ENCODE peak calls at places on chromosomes 12 and 14, in nine cellular contexts. S is transverse colon, J is H9, V is IMR-90, Z is OCI-LY7, T is right lobe of liver, W is upper lobe of right lung, G is K562, N is cardiac muscle cell. L is an unnamed sample. For H3K4me1 and H3K9me3, the result is how much of the 10 kb centered on the place peaks cover.

GRCh38 chr12:81439344-81439743 is 319.8 kb downstream of the PPFIA2 start:
- DNase-seq in J (no peak), S (no peak), T (no peak), V (no peak), W (no peak), N (no peak), Z (no peak), G (no peak), L (no peak)

GRCh38 chr12:12582895-12583303 is 20.2 kb upstream of the DUSP16 start:
- DNase-seq in S (no peak), J (no peak), Z (no peak), T (no peak), G (no peak), V (peak), W (no peak), N (peak), L (no peak)

GRCh38 chr12:101608301-101609133 is 13.7 kb downstream of the MYBPC1 start:
- DNase-seq in T (no peak), N (no peak), J (no peak), S (peak), W (peak), V (no peak), G (no peak), Z (no peak), L (peak)

GRCh38 chr12:95460105-95460504 is 13.8 kb upstream of the METAP2 start:
- DNase-seq in Z (no peak), W (no peak), G (no peak), N (no peak), T (no peak), V (no peak), S (no peak), J (no peak), L (no peak)

GRCh38 chr12:7351177-7351576 is 47.3 kb downstream of the ACSM4 start:
- DNase-seq in T (no peak), G (no peak), V (no peak), J (no peak), Z (no peak), N (no peak), W (no peak), S (no peak), L (no peak)

GRCh38 chr12:111034148-111034910 is 114.0 kb upstream of the MYL2 start:
- DNase-seq in V (no peak), Z (no peak), W (no peak), S (no peak), N (no peak), T (no peak), G (no peak), J (peak), L (no peak)

GRCh38 chr12:40963761-40964160 is 224.4 kb upstream of the PDZRN4 start:
- DNase-seq in Z (no peak), N (no peak), G (no peak), S (no peak), T (no peak), V (no peak), W (no peak), J (no peak), L (no peak)

GRCh38 chr12:109962388-109962787 is 33.8 kb downstream of the GIT2 start:
- DNase-seq in J (peak), V (no peak), G (no peak), W (no peak), T (no peak), Z (no peak), S (no peak), N (no peak), L (no peak)

GRCh38 chr14:81633496-81633895 is 99.8 kb upstream of the SEL1L start:
- DNase-seq in S (no peak), T (no peak), G (no peak), N (no peak), Z (no peak), J (no peak), W (no peak), V (no peak), L (no peak)

GRCh38 chr14:57962293-57962996 is 96.6 kb upstream of the SLC35F4 start:
- DNase-seq in J (peak), Z (no peak), G (no peak), N (no peak), S (no peak), T (no peak), V (no peak), W (no peak), L (no peak)

GRCh38 chr12:118537481-118537917 is 161.1 kb downstream of the SUDS3 start:
- DNase-seq in S (peak), T (no peak), W (no peak), Z (no peak), J (peak), N (no peak), V (no peak), G (no peak), L (no peak)

GRCh38 chr12:27143676-27144075 is 61.3 kb upstream of the C12orf71 start:
- DNase-seq in T (no peak), S (no peak), W (no peak), G (no peak), Z (no peak), N (peak), V (no peak), J (no peak), L (no peak)

GRCh38 chr12:96194901-96195844 is 998 bp downstream of the ELK3 start:
- DNase-seq in Z (peak), V (peak), N (peak), J (peak), G (peak), S (peak), W (peak), T (no peak), L (no peak)

GRCh38 chr14:61444215-61444768 is 122.9 kb downstream of the PRKCH start:
- DNase-seq in Z (no peak), J (no peak), N (no peak), V (no peak), G (no peak), T (no peak), S (peak), W (no peak), L (peak)

GRCh38 chr14:100017578-100017977 is 47.6 kb upstream of the EVL start:
- DNase-seq in T (no peak), G (no peak), V (peak), Z (no peak), W (no peak), S (no peak), N (peak), J (no peak), L (no peak)

GRCh38 chr12:14394317-14395058 is 29.0 kb downstream of the ATF7IP start:
- DNase-seq in G (peak), W (no peak), V (peak), T (no peak), Z (peak), N (peak), J (no peak), S (no peak), L (no peak)

GRCh38 chr14:95265106-95266094 is 54.3 kb downstream of the CLMN start:
- DNase-seq in T (no peak), G (no peak), S (peak), J (peak), N (peak), V (peak), Z (peak), W (no peak), L (no peak)

GRCh38 chr12:852864-853263 is 96.6 kb downstream of the RAD52 start:
- DNase-seq in J (no peak), V (no peak), W (no peak), G (no peak), T (no peak), Z (no peak), N (no peak), S (no peak), L (no peak)

GRCh38 chr12:128269108-128269713 is 2.2 kb downstream of the TMEM132C start:
- DNase-seq in G (no peak), N (no peak), V (no peak), Z (no peak), S (no peak), J (no peak), T (no peak), W (no peak), L (no peak)

GRCh38 chr12:29317556-29318363 is 63.2 kb downstream of the ERGIC2 start:
- DNase-seq in N (peak), V (peak), Z (peak), W (no peak), J (peak), S (peak), G (peak), T (no peak), L (no peak)

GRCh38 chr14:91413547-91414474 is 3.8 kb downstream of the CCDC88C start:
- DNase-seq in S (peak), T (no peak), V (no peak), W (peak), J (peak), Z (peak), G (no peak), N (no peak), L (peak)

GRCh38 chr12:32854716-32855115 is 41.9 kb downstream of the PKP2 start:
- DNase-seq in W (no peak), J (no peak), N (no peak), Z (no peak), T (no peak), V (no peak), S (no peak), G (no peak), L (no peak)

GRCh38 chr12:19794116-19794515 is 354.8 kb downstream of the AEBP2 start:
- DNase-seq in G (no peak), W (no peak), Z (no peak), V (no peak), S (no peak), N (no peak), T (no peak), J (no peak), L (no peak)

GRCh38 chr12:20270557-20270956 is 97.8 kb upstream of the PDE3A start:
- DNase-seq in V (no peak), J (no peak), N (no peak), G (no peak), W (no peak), S (no peak), T (no peak), Z (no peak), L (no peak)

GRCh38 chr14:74324945-74325361 is 22.2 kb upstream of the ABCD4 start:
- DNase-seq in W (no peak), S (no peak), N (peak), G (peak), T (no peak), Z (peak), J (peak), V (peak), L (no peak)

GRCh38 chr14:25400607-25401206 is 350.8 kb upstream of the STXBP6 start:
- DNase-seq in T (no peak), G (peak), S (peak), N (peak), Z (peak), W (no peak), J (peak), V (peak), L (no peak)

GRCh38 chr12:119959435-119959834 is 29.6 kb upstream of the BICDL1 start:
- DNase-seq in S (no peak), N (no peak), G (no peak), T (no peak), J (no peak), W (no peak), Z (no peak), V (no peak), L (no peak)

GRCh38 chr12:116372815-116373214 is 95.3 kb upstream of the MED13L start:
- DNase-seq in G (no peak), Z (no peak), S (no peak), J (no peak), W (no peak), N (peak), V (no peak), T (no peak), L (no peak)

GRCh38 chr14:34461334-34462131 is 507 bp downstream of the SPTSSA start:
- DNase-seq in Z (peak), V (peak), N (peak), S (peak), T (peak), J (peak), G (peak), W (peak), L (peak)

GRCh38 chr12:24798335-24798734 is 150.6 kb downstream of the BCAT1 start:
- DNase-seq in G (no peak), V (no peak), W (no peak), S (no peak), J (no peak), N (no peak), T (no peak), Z (peak), L (no peak)

DNA sequence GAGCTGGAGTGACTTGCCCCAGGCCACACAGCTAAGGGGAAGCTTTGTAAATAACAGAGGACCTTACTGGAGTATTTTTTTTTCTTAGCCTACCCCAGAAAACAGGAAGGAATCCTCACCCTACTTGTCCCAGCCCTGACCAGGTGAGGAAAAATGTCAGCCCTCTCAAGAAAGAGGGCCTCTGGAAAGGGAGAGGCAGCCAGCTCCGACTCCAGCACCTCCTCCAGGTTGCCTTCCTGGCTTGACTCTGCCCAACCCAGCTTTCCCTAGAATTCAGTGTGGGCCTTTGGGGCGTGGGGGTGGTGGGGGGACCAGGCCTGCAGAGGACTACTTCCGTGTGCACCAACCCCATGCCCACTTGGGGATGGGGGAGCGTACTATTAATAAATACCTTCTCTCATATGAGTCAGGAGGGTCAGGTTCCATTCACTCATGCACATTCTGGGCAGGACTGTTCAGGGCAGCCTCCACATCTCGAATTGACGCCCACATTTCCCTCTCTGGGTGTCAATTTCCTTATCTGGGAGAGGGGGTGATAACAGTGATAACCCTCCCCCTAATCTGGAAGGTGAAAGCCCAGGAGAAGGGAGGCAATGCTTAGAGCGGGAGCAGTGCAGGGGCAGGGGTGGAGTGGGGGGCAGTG is 5.2 kb downstream of the RHOF start:
- DNase-seq in N (no peak), Z (no peak), S (peak), W (no peak), T (no peak), G (no peak), J (no peak), V (no peak), L (no peak)
- H3K4me1 ChIP-seq in N (under half), Z (half or more), S (under half), W (half or more), T (under half), G (under half), J (under half), V (under half), L (half or more)

DNA sequence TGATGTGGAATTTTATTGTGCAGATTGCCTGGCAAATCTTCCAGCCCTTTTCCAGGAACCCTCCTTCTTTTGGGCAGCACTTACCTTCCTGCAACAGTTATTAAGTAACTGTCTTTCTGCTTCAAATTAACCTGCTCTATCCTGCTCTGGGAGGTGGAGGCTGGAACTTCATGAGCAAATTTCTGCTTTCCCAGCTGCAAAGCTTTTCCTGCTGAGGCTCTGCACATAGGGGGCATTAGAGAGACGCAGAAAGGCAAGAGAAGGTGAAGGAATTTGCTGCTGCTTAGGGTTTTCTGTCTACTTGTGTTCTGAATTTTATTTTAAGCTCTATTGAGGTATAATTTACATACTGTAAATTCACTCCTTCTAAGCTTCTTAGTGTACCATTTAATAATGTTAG is 259.2 kb downstream of the PCNX1 start:
- DNase-seq in N (peak), Z (peak), T (no peak), W (no peak), G (peak), V (peak), J (no peak), S (peak), L (no peak)
- TF ChIP-seq CTCF in N (peak), Z (peak), T (peak), W (peak), G (peak), V (peak), J (peak), S (peak), L (peak)

GRCh38 chr12:34605955-34606748 is 583.9 kb downstream of the ALG10 start:
- DNase-seq in J (no peak), G (no peak), V (no peak), N (no peak), S (no peak), Z (no peak), T (peak), W (no peak), L (peak)

GRCh38 chr12:34603382-34604035 is 581.2 kb downstream of the ALG10 start:
- DNase-seq in V (no peak), G (no peak), Z (no peak), S (no peak), N (no peak), T (no peak), J (no peak), W (no peak), L (no peak)

GRCh38 chr12:34605510-34605887 is 583.2 kb downstream of the ALG10 start:
- DNase-seq in J (no peak), W (no peak), S (no peak), V (no peak), T (peak), Z (no peak), N (no peak), G (no peak), L (peak)

GRCh38 chr12:34604227-34604626 is 581.9 kb downstream of the ALG10 start:
- DNase-seq in N (no peak), Z (no peak), T (peak), W (peak), J (no peak), G (no peak), V (no peak), S (no peak), L (peak)

GRCh38 chr12:34604631-34605509 is 582.6 kb downstream of the ALG10 start:
- DNase-seq in T (peak), W (peak), Z (no peak), V (no peak), G (no peak), S (no peak), J (peak), N (no peak), L (peak)
- H3K9me3 ChIP-seq in T (under half), W (under half), Z (under half), V (half or more), G (under half), S (under half), J (half or more), N (under half), L (under half)

GRCh38 chr12:93552427-93552826 is 20.0 kb upstream of the SOCS2 start:
- DNase-seq in Z (no peak), W (no peak), S (no peak), N (no peak), V (no peak), T (peak), J (no peak), G (no peak), L (no peak)

GRCh38 chr12:93547778-93548177 is 24.7 kb upstream of the SOCS2 start:
- DNase-seq in S (no peak), Z (no peak), V (no peak), N (no peak), J (no peak), T (no peak), W (no peak), G (no peak), L (no peak)

GRCh38 chr12:93550748-93551611 is 21.5 kb upstream of the SOCS2 start:
- DNase-seq in G (no peak), T (no peak), W (no peak), V (no peak), S (no peak), J (no peak), Z (no peak), N (no peak), L (no peak)

GRCh38 chr12:93549174-93549573 is 23.3 kb upstream of the SOCS2 start:
- DNase-seq in G (no peak), J (no peak), W (no peak), S (no peak), V (no peak), N (no peak), Z (no peak), T (no peak), L (no peak)
- H3K4me1 ChIP-seq in G (under half), J (under half), W (under half), S (under half), V (under half), N (under half), Z (under half), T (under half), L (under half)

GRCh38 chr12:3002636-3003035 is 43.4 kb downstream of the TEAD4 start:
- DNase-seq in T (no peak), V (no peak), G (no peak), Z (no peak), J (no peak), N (no peak), S (no peak), W (no peak), L (no peak)

GRCh38 chr12:2997989-2998670 is 38.9 kb downstream of the TEAD4 start:
- DNase-seq in V (no peak), W (no peak), G (no peak), T (no peak), Z (no peak), S (no peak), J (no peak), N (no peak), L (no peak)

GRCh38 chr12:2999265-2999841 is 40.2 kb downstream of the TEAD4 start:
- DNase-seq in V (no peak), J (peak), Z (no peak), S (no peak), T (no peak), G (peak), W (no peak), N (no peak), L (no peak)

GRCh38 chr12:2998789-2999264 is 39.6 kb downstream of the TEAD4 start:
- DNase-seq in S (no peak), J (peak), N (peak), W (no peak), T (no peak), V (peak), G (peak), Z (no peak), L (no peak)

GRCh38 chr12:3000548-3001275 is 41.5 kb downstream of the TEAD4 start:
- DNase-seq in J (no peak), N (no peak), V (no peak), Z (no peak), S (no peak), T (no peak), G (peak), W (no peak), L (no peak)
- TF ChIP-seq CTCF in J (peak), N (no peak), V (no peak), Z (peak), S (no peak), T (no peak), G (peak), W (no peak), L (no peak)

DNA sequence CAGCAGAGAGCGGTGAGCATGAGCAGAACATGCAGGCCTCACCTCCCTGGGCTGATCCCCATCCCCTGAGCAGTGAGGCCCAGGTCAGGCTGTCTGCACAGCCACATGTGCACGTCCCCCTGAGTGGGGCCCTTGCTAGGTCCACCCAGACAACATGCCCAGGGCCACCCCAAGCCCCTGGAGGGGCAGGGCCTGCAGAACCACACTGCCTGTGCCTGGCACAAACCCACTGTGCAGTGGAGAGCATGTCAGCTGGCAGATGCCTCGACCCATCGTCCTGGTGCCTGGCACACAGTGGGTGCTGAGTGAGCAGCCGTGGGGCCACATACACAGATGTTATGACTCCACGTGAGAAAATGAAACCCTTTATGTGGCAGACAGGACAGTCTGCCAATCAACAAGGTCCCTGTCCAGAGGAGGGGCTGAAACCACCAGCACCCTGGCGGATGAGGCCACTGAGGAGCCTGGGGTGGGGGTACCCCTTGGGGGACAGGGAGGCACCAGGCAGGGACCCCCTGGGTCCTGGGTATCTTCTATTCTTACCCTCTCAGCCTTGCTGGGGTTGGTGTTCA is 8.3 kb downstream of the ANHX start:
- DNase-seq in V (no peak), J (peak), G (no peak), N (no peak), W (no peak), T (no peak), S (no peak), Z (no peak), L (no peak)
- H3K9me3 ChIP-seq in V (half or more), J (half or more), G (under half), N (under half), W (under half), T (under half), S (under half), Z (under half), L (under half)

DNA sequence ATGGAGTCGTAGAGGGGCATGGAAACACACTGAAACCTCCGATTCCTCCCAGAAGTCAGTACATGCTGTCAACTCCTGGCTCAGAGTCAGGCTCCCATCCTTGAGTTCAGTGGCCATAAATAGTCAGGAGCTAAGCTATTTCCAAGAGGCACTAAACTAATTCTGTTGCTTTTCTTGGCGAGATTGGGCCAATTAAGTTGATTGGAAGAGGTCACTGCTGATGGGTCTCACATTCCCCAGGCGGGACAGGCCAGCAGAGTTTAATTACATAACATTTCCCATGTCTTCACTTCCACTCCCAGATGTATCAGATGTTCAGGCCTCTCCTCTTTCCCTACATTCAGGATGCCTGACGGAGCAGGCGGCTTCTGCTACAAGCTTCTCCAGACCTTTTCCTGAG is 5.2 kb downstream of the NTF3 start:
- DNase-seq in N (no peak), W (no peak), V (no peak), G (no peak), Z (no peak), J (no peak), S (no peak), T (no peak), L (no peak)
- H3K4me1 ChIP-seq in N (under half), W (under half), V (under half), G (under half), Z (half or more), J (under half), S (under half), T (under half), L (under half)